ENCODE peak calls at places on chromosome 15, in four cellular contexts. J, C, Y and B are unnamed samples.

GRCh38 chr15:88108991-88109390 is 147.5 kb downstream of the NTRK3 start:
- DNase-seq in J (no peak), C (peak), Y (no peak), B (no peak)

GRCh38 chr15:76575177-76576078 is 238.9 kb downstream of the ISL2 start:
- DNase-seq in J (no peak), C (no peak), Y (no peak), B (no peak)

GRCh38 chr15:38215707-38216106 is 36.9 kb upstream of the SPRED1 start:
- DNase-seq in J (no peak), C (no peak), Y (no peak), B (no peak)

GRCh38 chr15:69357773-69358765 is 56.1 kb upstream of the KIF23 start:
- DNase-seq in J (peak), C (peak), Y (no peak), B (no peak)

GRCh38 chr15:94734460-94734859 is 503.1 kb downstream of the MCTP2 start:
- DNase-seq in J (no peak), C (no peak), Y (no peak), B (no peak)

GRCh38 chr15:68380456-68380855 is 51.5 kb downstream of the ITGA11 start:
- DNase-seq in J (no peak), C (no peak), Y (no peak), B (no peak)

GRCh38 chr15:75721923-75722870 is 9.5 kb upstream of the CSPG4 start:
- DNase-seq in J (no peak), C (no peak), Y (no peak), B (no peak)

GRCh38 chr15:51093488-51093864 is 1.2 kb downstream of the TNFAIP8L3 start:
- DNase-seq in J (no peak), C (no peak), Y (no peak), B (no peak)

GRCh38 chr15:50907866-50908208 is 646 bp upstream of the AP4E1 start:
- DNase-seq in J (peak), C (peak), Y (peak), B (peak)